ENCODE peak calls at places on chromosomes 2 and 18, in nine cellular contexts. One of them, this sample, is unnamed.
A peak's percentile ranks its signal among the peaks of the same experiment; 100 is the strongest.

GRCh38 chr18:24208270-24209035 is 69.6 kb downstream of the CABYR start:
- DNase-seq in T follicular helper cell: no peak
- DNase-seq in astrocyte of the spinal cord: peak; percentile 37
- DNase-seq in colonic mucosa: no peak
- DNase-seq in NAMALWA: no peak
- DNase-seq in MCF 10A: no peak
- DNase-seq in heart left ventricle: no peak
- DNase-seq in ACHN: no peak
- DNase-seq in Panc1: no peak
- DNase-seq in this sample: no peak

GRCh38 chr2:43178602-43179542 is 47.5 kb downstream of the ZFP36L2 start:
- DNase-seq in heart left ventricle: peak; percentile 82
- DNase-seq in T follicular helper cell: no peak
- DNase-seq in Panc1: no peak
- DNase-seq in astrocyte of the spinal cord: peak; percentile 92
- DNase-seq in MCF 10A: peak; percentile 95
- DNase-seq in ACHN: peak; percentile 77
- DNase-seq in NAMALWA: no peak
- DNase-seq in colonic mucosa: peak; percentile 78
- DNase-seq in this sample: peak; percentile 65

GRCh38 chr2:175111200-175111657 is 56.8 kb downstream of the ATF2 start:
- DNase-seq in Panc1: peak; percentile 22
- DNase-seq in NAMALWA: peak; percentile 79
- DNase-seq in colonic mucosa: no peak
- DNase-seq in ACHN: peak; percentile 70
- DNase-seq in heart left ventricle: no peak
- DNase-seq in astrocyte of the spinal cord: peak; percentile 58
- DNase-seq in T follicular helper cell: no peak
- DNase-seq in MCF 10A: peak; percentile 57
- DNase-seq in this sample: no peak

GRCh38 chr2:71882949-71883472 is 264.7 kb downstream of the CYP26B1 start:
- DNase-seq in astrocyte of the spinal cord: peak; percentile 43
- DNase-seq in heart left ventricle: peak; percentile 91
- DNase-seq in colonic mucosa: peak; percentile 46
- DNase-seq in NAMALWA: peak; percentile 19
- DNase-seq in T follicular helper cell: no peak
- DNase-seq in MCF 10A: peak; percentile 97
- DNase-seq in ACHN: peak; percentile 42
- DNase-seq in Panc1: no peak
- DNase-seq in this sample: peak; percentile 58

GRCh38 chr2:9332136-9332852 is 91.0 kb downstream of the ITGB1BP1 start:
- DNase-seq in T follicular helper cell: no peak
- DNase-seq in NAMALWA: no peak
- DNase-seq in colonic mucosa: no peak
- DNase-seq in MCF 10A: no peak
- DNase-seq in Panc1: no peak
- DNase-seq in astrocyte of the spinal cord: no peak
- DNase-seq in heart left ventricle: no peak
- DNase-seq in ACHN: no peak
- DNase-seq in this sample: no peak

GRCh38 chr2:38153476-38153875 is 77.5 kb upstream of the CYP1B1 start:
- DNase-seq in MCF 10A: no peak
- DNase-seq in heart left ventricle: no peak
- DNase-seq in NAMALWA: no peak
- DNase-seq in T follicular helper cell: no peak
- DNase-seq in astrocyte of the spinal cord: no peak
- DNase-seq in Panc1: no peak
- DNase-seq in ACHN: no peak
- DNase-seq in colonic mucosa: no peak
- DNase-seq in this sample: no peak

GRCh38 chr2:64404002-64404731 is 49.8 kb upstream of the LGALSL start:
- DNase-seq in MCF 10A: peak; percentile 96
- DNase-seq in NAMALWA: no peak
- DNase-seq in T follicular helper cell: no peak
- DNase-seq in ACHN: no peak
- DNase-seq in Panc1: no peak
- DNase-seq in colonic mucosa: peak; percentile 86
- DNase-seq in heart left ventricle: peak; percentile 92
- DNase-seq in astrocyte of the spinal cord: peak; percentile 83
- DNase-seq in this sample: no peak

GRCh38 chr2:241857041-241857541 is 1.6 kb downstream of the PDCD1 start:
- DNase-seq in MCF 10A: no peak
- DNase-seq in T follicular helper cell: no peak
- DNase-seq in heart left ventricle: peak; percentile 24
- DNase-seq in astrocyte of the spinal cord: no peak
- DNase-seq in Panc1: no peak
- DNase-seq in ACHN: no peak
- DNase-seq in colonic mucosa: no peak
- DNase-seq in NAMALWA: no peak
- DNase-seq in this sample: no peak

GRCh38 chr18:64259871-64260270 is 111.0 kb upstream of the LINC00305 start:
- DNase-seq in Panc1: no peak
- DNase-seq in colonic mucosa: no peak
- DNase-seq in astrocyte of the spinal cord: no peak
- DNase-seq in ACHN: no peak
- DNase-seq in MCF 10A: no peak
- DNase-seq in NAMALWA: no peak
- DNase-seq in heart left ventricle: no peak
- DNase-seq in T follicular helper cell: no peak
- DNase-seq in this sample: no peak

GRCh38 chr2:129233751-129234406 is 745.6 kb upstream of the RAB6C start:
- DNase-seq in Panc1: no peak
- DNase-seq in astrocyte of the spinal cord: peak; percentile 5
- DNase-seq in heart left ventricle: no peak
- DNase-seq in ACHN: no peak
- DNase-seq in NAMALWA: peak; percentile 2
- DNase-seq in MCF 10A: peak; percentile 17
- DNase-seq in colonic mucosa: no peak
- DNase-seq in T follicular helper cell: no peak
- DNase-seq in this sample: no peak

GRCh38 chr2:224780096-224780495 is 63.9 kb upstream of the CCDC195 start:
- DNase-seq in astrocyte of the spinal cord: no peak
- DNase-seq in T follicular helper cell: no peak
- DNase-seq in MCF 10A: no peak
- DNase-seq in Panc1: no peak
- DNase-seq in heart left ventricle: no peak
- DNase-seq in NAMALWA: no peak
- DNase-seq in ACHN: no peak
- DNase-seq in colonic mucosa: no peak
- DNase-seq in this sample: no peak

GRCh38 chr18:13260114-13260926 is 41.8 kb downstream of the LDLRAD4 start:
- DNase-seq in astrocyte of the spinal cord: no peak
- DNase-seq in MCF 10A: no peak
- DNase-seq in ACHN: no peak
- DNase-seq in Panc1: no peak
- DNase-seq in T follicular helper cell: no peak
- DNase-seq in colonic mucosa: no peak
- DNase-seq in NAMALWA: no peak
- DNase-seq in heart left ventricle: peak; percentile 15
- DNase-seq in this sample: no peak

GRCh38 chr2:202035941-202036372 is 2.3 kb downstream of the FZD7 start:
- DNase-seq in astrocyte of the spinal cord: peak; percentile 60
- DNase-seq in colonic mucosa: no peak
- DNase-seq in ACHN: no peak
- DNase-seq in NAMALWA: no peak
- DNase-seq in Panc1: no peak
- DNase-seq in heart left ventricle: no peak
- DNase-seq in T follicular helper cell: no peak
- DNase-seq in MCF 10A: no peak
- DNase-seq in this sample: no peak

GRCh38 chr2:63050186-63050915 is at the start of gene OTX1:
- DNase-seq in T follicular helper cell: no peak
- DNase-seq in ACHN: peak; percentile 84
- DNase-seq in astrocyte of the spinal cord: no peak
- DNase-seq in Panc1: no peak
- DNase-seq in colonic mucosa: peak; percentile 63
- DNase-seq in NAMALWA: peak; percentile 89
- DNase-seq in MCF 10A: peak; percentile 83
- DNase-seq in heart left ventricle: peak; percentile 34
- DNase-seq in this sample: peak; percentile 75

GRCh38 chr2:195477248-195477995 is 179.6 kb upstream of the SLC39A10 start:
- DNase-seq in astrocyte of the spinal cord: peak; percentile 89
- DNase-seq in Panc1: no peak
- DNase-seq in ACHN: no peak
- DNase-seq in T follicular helper cell: no peak
- DNase-seq in colonic mucosa: no peak
- DNase-seq in heart left ventricle: no peak
- DNase-seq in MCF 10A: peak; percentile 14
- DNase-seq in NAMALWA: no peak
- DNase-seq in this sample: no peak

GRCh38 chr2:26577442-26578433 is 63.4 kb downstream of the CIB4 start:
- DNase-seq in T follicular helper cell: peak; percentile 31
- DNase-seq in heart left ventricle: peak; percentile 62
- DNase-seq in MCF 10A: peak; percentile 67
- DNase-seq in astrocyte of the spinal cord: peak; percentile 39
- DNase-seq in colonic mucosa: peak; percentile 61
- DNase-seq in NAMALWA: peak; percentile 65
- DNase-seq in Panc1: peak; percentile 55
- DNase-seq in ACHN: peak; percentile 60
- DNase-seq in this sample: peak; percentile 37

GRCh38 chr18:47265197-47265596 is 13.7 kb upstream of the SKOR2 start:
- DNase-seq in MCF 10A: peak; percentile 68
- DNase-seq in heart left ventricle: no peak
- DNase-seq in Panc1: no peak
- DNase-seq in colonic mucosa: no peak
- DNase-seq in ACHN: peak; percentile 50
- DNase-seq in T follicular helper cell: no peak
- DNase-seq in astrocyte of the spinal cord: peak; percentile 59
- DNase-seq in NAMALWA: no peak
- DNase-seq in this sample: no peak

GRCh38 chr2:218334531-218334930 is 22.1 kb upstream of the CATIP start:
- DNase-seq in heart left ventricle: no peak
- DNase-seq in T follicular helper cell: no peak
- DNase-seq in ACHN: no peak
- DNase-seq in NAMALWA: peak; percentile 87
- DNase-seq in astrocyte of the spinal cord: no peak
- DNase-seq in colonic mucosa: no peak
- DNase-seq in MCF 10A: no peak
- DNase-seq in Panc1: no peak
- DNase-seq in this sample: no peak

GRCh38 chr2:234158812-234159211 is 108.3 kb downstream of the SPP2 start:
- DNase-seq in colonic mucosa: no peak
- DNase-seq in NAMALWA: no peak
- DNase-seq in astrocyte of the spinal cord: peak; percentile 83
- DNase-seq in MCF 10A: peak; percentile 34
- DNase-seq in Panc1: no peak
- DNase-seq in ACHN: no peak
- DNase-seq in heart left ventricle: no peak
- DNase-seq in T follicular helper cell: no peak
- DNase-seq in this sample: no peak

GRCh38 chr2:36373149-36373880 is 17.7 kb downstream of the CRIM1 start:
- DNase-seq in MCF 10A: peak; percentile 89
- DNase-seq in astrocyte of the spinal cord: peak; percentile 65
- DNase-seq in ACHN: no peak
- DNase-seq in colonic mucosa: peak; percentile 61
- DNase-seq in NAMALWA: no peak
- DNase-seq in T follicular helper cell: no peak
- DNase-seq in heart left ventricle: no peak
- DNase-seq in Panc1: no peak
- DNase-seq in this sample: no peak